ENCODE peak calls at places on chromosomes 3 and 15, in seven cellular contexts. H, G, W, F, N, Y and E are unnamed samples.

GRCh38 chr15:83747050-83747717 is 93.3 kb downstream of the ADAMTSL3 start:
- DNase-seq in H (peak; percentile 44), G (no peak), W (no peak), F (peak; percentile 21), N (no peak), Y (no peak), E (no peak)

GRCh38 chr3:42667523-42668402 is 14.3 kb downstream of the ZBTB47 start:
- DNase-seq in H (no peak), G (no peak), W (no peak), F (no peak), N (no peak), Y (no peak), E (no peak)

GRCh38 chr3:38576131-38577088 is 73.1 kb downstream of the SCN5A start:
- DNase-seq in H (no peak), G (peak; percentile 52), W (peak; percentile 17), F (no peak), N (no peak), Y (no peak), E (no peak)

GRCh38 chr15:75694241-75695182 is 18.1 kb downstream of the CSPG4 start:
- DNase-seq in H (peak; percentile 86), G (no peak), W (peak; percentile 67), F (peak; percentile 62), N (peak; percentile 97), Y (no peak), E (peak; percentile 63)

GRCh38 chr3:157865449-157865862 is 240.8 kb downstream of the SHOX2 start:
- DNase-seq in H (peak; percentile 26), G (peak; percentile 71), W (no peak), F (peak; percentile 59), N (no peak), Y (peak; percentile 78), E (peak; percentile 89)

GRCh38 chr3:56810912-56811544 is 9.3 kb upstream of the ARHGEF3 start:
- DNase-seq in H (no peak), G (no peak), W (no peak), F (no peak), N (no peak), Y (no peak), E (no peak)

GRCh38 chr3:192090586-192090985 is 629.6 kb downstream of the PYDC2 start:
- DNase-seq in H (no peak), G (no peak), W (no peak), F (no peak), N (no peak), Y (no peak), E (peak; percentile 80)

GRCh38 chr3:69718832-69719231 is 20.4 kb upstream of the MITF start:
- DNase-seq in H (no peak), G (no peak), W (no peak), F (no peak), N (no peak), Y (no peak), E (no peak)

GRCh38 chr15:48002772-48003171 is 118.0 kb upstream of the SLC24A5 start:
- DNase-seq in H (no peak), G (no peak), W (no peak), F (no peak), N (no peak), Y (no peak), E (no peak)

GRCh38 chr3:185820973-185821758 is 3.7 kb downstream of the IGF2BP2 start:
- DNase-seq in H (no peak), G (no peak), W (no peak), F (peak; percentile 81), N (peak; percentile 90), Y (no peak), E (no peak)

GRCh38 chr15:59388670-59389069 is 16.0 kb upstream of the MYO1E start:
- DNase-seq in H (no peak), G (no peak), W (no peak), F (peak; percentile 33), N (peak; percentile 75), Y (no peak), E (no peak)

GRCh38 chr3:10380906-10381795 is 60.2 kb upstream of the SEC13 start:
- DNase-seq in H (no peak), G (no peak), W (no peak), F (no peak), N (no peak), Y (peak; percentile 26), E (peak; percentile 59)

GRCh38 chr3:101303836-101304235 is 16.5 kb downstream of the IMPG2 start:
- DNase-seq in H (no peak), G (no peak), W (no peak), F (no peak), N (no peak), Y (no peak), E (no peak)

GRCh38 chr15:66187271-66187670 is 66.3 kb downstream of the MEGF11 start:
- DNase-seq in H (no peak), G (peak; percentile 54), W (peak; percentile 5), F (no peak), N (no peak), Y (no peak), E (no peak)

GRCh38 chr3:5428607-5429516 is 241.4 kb downstream of the EDEM1 start:
- DNase-seq in H (no peak), G (no peak), W (no peak), F (peak; percentile 19), N (no peak), Y (no peak), E (peak; percentile 92)

GRCh38 chr3:128270559-128271492 is 117.5 kb downstream of the EEFSEC start:
- DNase-seq in H (no peak), G (no peak), W (no peak), F (no peak), N (no peak), Y (no peak), E (no peak)

GRCh38 chr3:149382091-149382467 is 4.6 kb upstream of the TM4SF1 start:
- DNase-seq in H (no peak), G (no peak), W (no peak), F (no peak), N (peak; percentile 75), Y (no peak), E (no peak)
- H3K4me1 ChIP-seq in H (peaks cover 50% of the 10 kb centered on the region), G (peaks cover 21% of the 10 kb centered on the region), W (peaks cover 53% of the 10 kb centered on the region), F (no peaks in the 10 kb centered on the region), N (peaks cover 48% of the 10 kb centered on the region), Y (peaks cover 9% of the 10 kb centered on the region), E (no peaks in the 10 kb centered on the region)

DNA sequence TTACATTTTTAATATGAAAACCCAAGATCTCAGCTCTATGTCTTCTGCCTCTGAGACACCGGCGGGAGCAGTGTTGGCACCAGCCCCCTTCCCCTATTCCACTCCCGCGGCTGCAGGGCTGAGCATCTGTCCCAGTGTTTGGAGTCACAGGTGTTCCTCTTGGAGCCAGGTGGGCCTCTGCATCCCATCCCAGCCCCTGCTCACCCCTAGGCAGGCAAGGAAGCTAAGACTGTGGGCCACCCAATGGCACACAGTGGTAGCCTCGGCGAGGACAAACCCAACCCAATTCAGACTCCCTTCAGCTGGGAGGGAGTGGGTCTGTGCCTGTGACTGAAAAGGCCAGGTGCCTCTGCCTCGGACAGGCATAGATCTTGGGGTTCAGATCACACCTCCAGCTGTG is 3.1 kb downstream of the CHST13 start:
- DNase-seq in H (peak; percentile 5), G (no peak), W (no peak), F (no peak), N (no peak), Y (peak; percentile 9), E (no peak)
- H3K4me1 ChIP-seq in H (peaks cover 41% of the 10 kb centered on the region), G (no peaks in the 10 kb centered on the region), W (peaks cover 36% of the 10 kb centered on the region), F (peaks cover 14% of the 10 kb centered on the region), N (peaks cover 3% of the 10 kb centered on the region), Y (no peaks in the 10 kb centered on the region), E (no peaks in the 10 kb centered on the region)

GRCh38 chr3:46546896-46547440 is 19.1 kb downstream of the LRRC2 start:
- DNase-seq in H (no peak), G (no peak), W (no peak), F (no peak), N (no peak), Y (no peak), E (peak; percentile 62)

GRCh38 chr3:46542801-46543201 is 23.3 kb downstream of the LRRC2 start:
- DNase-seq in H (peak; percentile 38), G (no peak), W (no peak), F (no peak), N (no peak), Y (no peak), E (no peak)

GRCh38 chr3:46549408-46549904 is 16.6 kb downstream of the LRRC2 start:
- DNase-seq in H (no peak), G (no peak), W (no peak), F (no peak), N (no peak), Y (no peak), E (no peak)

GRCh38 chr3:46544771-46545503 is 21.2 kb downstream of the LRRC2 start:
- DNase-seq in H (no peak), G (no peak), W (no peak), F (no peak), N (no peak), Y (no peak), E (no peak)

DNA sequence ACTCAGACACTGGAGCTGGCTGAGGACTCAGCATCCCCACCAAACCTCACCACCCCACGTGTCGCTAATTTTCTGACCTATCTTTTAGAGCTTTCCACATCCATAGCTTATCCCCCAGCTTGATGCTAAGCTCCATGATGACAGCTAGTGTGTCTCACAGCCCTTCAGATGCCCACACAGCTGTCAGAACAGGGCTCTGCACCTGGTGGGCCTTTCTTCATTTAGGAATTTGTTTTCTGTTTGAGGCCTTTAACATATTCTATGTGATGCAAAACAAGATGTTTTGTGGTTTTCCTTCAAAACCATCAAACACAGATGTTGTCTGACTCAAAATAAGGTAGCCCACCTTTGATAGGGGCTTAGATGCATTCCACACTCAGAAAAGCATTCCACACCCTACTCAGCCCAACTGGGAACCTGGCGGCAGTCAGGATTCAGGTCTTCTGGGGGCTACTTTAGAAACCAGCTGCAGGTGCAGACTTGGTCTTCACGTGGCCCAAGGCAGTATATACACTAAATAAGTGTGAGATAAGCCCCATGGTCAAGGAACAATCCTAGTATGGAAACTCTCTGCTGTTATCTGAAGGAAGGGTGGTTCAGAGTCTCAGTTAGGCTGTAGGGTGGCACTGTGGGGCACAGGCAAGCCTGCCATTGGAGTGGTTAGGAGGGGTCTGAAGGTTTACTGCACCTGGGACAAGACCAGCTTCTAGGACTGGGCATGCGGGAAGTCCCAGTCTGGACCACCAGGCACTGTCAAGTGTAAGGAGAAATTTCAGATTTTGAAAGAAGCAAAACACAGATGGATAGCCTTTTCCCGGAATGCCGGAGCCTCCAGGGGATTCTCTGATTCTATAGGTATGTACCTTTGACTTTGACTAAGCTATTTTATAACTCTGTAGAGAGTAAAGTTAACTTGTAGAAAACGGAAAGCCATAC is 20.1 kb downstream of the LRRC2 start:
- DNase-seq in H (no peak), G (no peak), W (no peak), F (no peak), N (no peak), Y (no peak), E (no peak)
- H3K4me1 ChIP-seq in H (peaks cover 7% of the 10 kb centered on the region), G (no peaks in the 10 kb centered on the region), W (peaks cover 5% of the 10 kb centered on the region), F (no peaks in the 10 kb centered on the region), N (peaks cover 8% of the 10 kb centered on the region), Y (no peaks in the 10 kb centered on the region), E (peaks cover 29% of the 10 kb centered on the region)

DNA sequence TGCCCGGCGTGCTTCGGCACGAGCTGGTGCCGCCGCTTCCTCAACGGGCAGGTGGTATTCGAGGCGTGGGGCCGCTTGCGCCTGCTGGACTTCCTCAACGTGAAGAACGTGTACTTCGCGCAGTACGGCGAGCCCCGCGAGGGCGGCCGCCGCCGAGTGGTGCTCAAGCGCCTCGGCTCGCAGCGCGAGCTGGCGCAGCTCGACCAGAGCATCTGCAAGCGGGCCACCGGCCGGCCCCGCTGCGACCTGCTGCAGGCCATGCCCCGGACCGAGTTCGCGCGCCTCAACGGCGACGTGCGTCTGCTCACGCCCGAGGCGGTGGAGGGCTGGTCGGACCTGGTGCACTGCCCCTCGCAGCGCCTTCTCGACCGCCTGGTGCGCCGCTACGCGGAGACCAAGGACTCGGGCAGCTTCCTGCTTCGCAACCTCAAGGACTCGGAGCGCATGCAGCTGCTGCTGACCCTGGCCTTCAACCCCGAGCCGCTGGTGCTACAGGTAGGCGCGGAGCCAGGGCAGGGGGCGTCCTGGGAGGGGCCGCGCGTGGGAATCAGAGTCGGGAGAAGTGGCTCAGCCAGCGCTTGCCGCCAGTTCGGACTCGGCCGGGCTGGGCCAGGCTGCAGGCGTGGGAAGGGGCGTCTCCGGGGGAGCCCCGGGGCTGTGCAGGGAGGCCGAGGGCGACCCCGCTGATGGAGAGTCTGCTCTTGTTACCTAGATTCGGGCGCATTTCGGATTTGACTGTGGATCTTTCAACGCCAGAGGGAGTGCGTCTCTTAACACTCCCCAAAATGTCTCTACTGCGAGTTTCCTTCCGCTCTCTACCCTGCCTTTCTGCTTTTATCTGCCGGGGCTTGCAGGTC is 1.1 kb downstream of the DIPK2A start:
- DNase-seq in H (peak; percentile 85), G (peak; percentile 93), W (peak; percentile 75), F (peak; percentile 90), N (peak; percentile 93), Y (peak; percentile 97), E (peak; percentile 93)
- H3K4me1 ChIP-seq in H (peaks cover 26% of the 10 kb centered on the region), G (peaks cover 30% of the 10 kb centered on the region), W (peaks cover 48% of the 10 kb centered on the region), F (peaks cover 31% of the 10 kb centered on the region), N (peaks cover 24% of the 10 kb centered on the region), Y (peaks cover 12% of the 10 kb centered on the region), E (peaks cover 49% of the 10 kb centered on the region)